ENCODE peak calls at places on chromosome 17, in four cellular contexts. A is mucosa of gallbladder; D is lower leg skin; C is CD4-positive, CD25-positive, alpha-beta regulatory T cell. T is an unnamed sample.

GRCh38 chr17:79541451-79541850 is 69.4 kb downstream of the RBFOX3 start:
- DNase-seq in D (no peak), A (no peak), C (no peak), T (no peak)

GRCh38 chr17:39739885-39740356 is 2.2 kb downstream of the GRB7 start:
- DNase-seq in D (no peak), C (no peak), A (no peak), T (no peak)

GRCh38 chr17:33127706-33128105 is 136.1 kb downstream of the SPACA3 start:
- DNase-seq in A (no peak), D (peak), C (no peak), T (no peak)

GRCh38 chr17:61454095-61454931 is 2.1 kb downstream of the TBX4 start:
- DNase-seq in D (no peak), A (no peak), C (no peak), T (no peak)

GRCh38 chr17:44241104-44241503 is 21.6 kb upstream of the UBTF start:
- DNase-seq in A (no peak), D (no peak), C (no peak), T (no peak)

GRCh38 chr17:59361916-59362810 is 30.7 kb downstream of the YPEL2 start:
- DNase-seq in D (no peak), C (peak), A (peak), T (no peak)

GRCh38 chr17:1695365-1695764 is 10.7 kb upstream of the PRPF8 start:
- DNase-seq in D (no peak), A (no peak), C (no peak), T (peak)

GRCh38 chr17:8904201-8904600 is 36.7 kb upstream of the PIK3R6 start:
- DNase-seq in C (no peak), D (no peak), A (no peak), T (no peak)

GRCh38 chr17:5629133-5629532 is 44.8 kb upstream of the NLRP1 start:
- DNase-seq in D (no peak), C (no peak), A (no peak), T (no peak)

GRCh38 chr17:75588546-75589016 is 981 bp downstream of the MYO15B start:
- DNase-seq in C (no peak), A (peak), D (peak), T (no peak)

GRCh38 chr17:38925263-38925995 is at the start of gene LASP1NB:
- DNase-seq in C (peak), D (no peak), A (peak), T (no peak)

GRCh38 chr17:7932483-7932891 is 481 bp downstream of the CNTROB start:
- DNase-seq in D (no peak), C (peak), A (peak), T (no peak)

GRCh38 chr17:4043862-4044261 is 79.6 kb upstream of the ATP2A3 start:
- DNase-seq in C (peak), A (peak), D (no peak), T (no peak)

GRCh38 chr17:35294756-35295155 is 51.9 kb downstream of the SLFN5 start:
- DNase-seq in D (no peak), A (no peak), C (no peak), T (no peak)

GRCh38 chr17:50986989-50987660 is 121.0 kb upstream of the TOB1 start:
- DNase-seq in C (no peak), A (no peak), D (no peak), T (no peak)

GRCh38 chr17:27352481-27353460 is 58.9 kb downstream of the WSB1 start:
- DNase-seq in A (no peak), D (no peak), C (no peak), T (no peak)

GRCh38 chr17:4136373-4136772 is 6.5 kb downstream of the ZZEF1 start:
- DNase-seq in D (peak), C (no peak), A (no peak), T (no peak)

GRCh38 chr17:66915204-66915611 is 49.3 kb upstream of the CACNG4 start:
- DNase-seq in D (no peak), C (peak), A (peak), T (no peak)

GRCh38 chr17:44878627-44879221 is 20.5 kb downstream of the EFTUD2 start:
- DNase-seq in D (no peak), C (peak), A (peak), T (no peak)

GRCh38 chr17:50866261-50866949 is at the start of gene TOB1:
- DNase-seq in D (peak), C (peak), A (peak), T (peak)

GRCh38 chr17:45171338-45172231 is 9.9 kb downstream of the HEXIM2 start:
- DNase-seq in D (peak), A (peak), C (no peak), T (no peak)

GRCh38 chr17:10713336-10713735 is 15.9 kb downstream of the ADPRM start:
- DNase-seq in C (no peak), A (no peak), D (no peak), T (no peak)

GRCh38 chr17:49108318-49108717 is 24.3 kb upstream of the B4GALNT2 start:
- DNase-seq in A (peak), D (no peak), C (no peak), T (no peak)

GRCh38 chr17:76843703-76844484 is 24.3 kb upstream of the MGAT5B start:
- DNase-seq in C (no peak), A (no peak), D (no peak), T (no peak)

GRCh38 chr17:7313028-7313889 is 1.9 kb downstream of the GPS2 start:
- DNase-seq in C (no peak), A (no peak), D (no peak), T (no peak)

GRCh38 chr17:62859146-62859545 is 51.0 kb upstream of the MARCHF10 start:
- DNase-seq in A (no peak), D (peak), C (no peak), T (no peak)

GRCh38 chr17:72510454-72511016 is 389.7 kb downstream of the SOX9 start:
- DNase-seq in A (no peak), D (no peak), C (no peak), T (no peak)

GRCh38 chr17:82217530-82218204 is 5.0 kb upstream of the CCDC57 start:
- DNase-seq in C (no peak), D (no peak), A (no peak), T (no peak)

GRCh38 chr17:61002316-61002736 is 324.7 kb downstream of the BCAS3 start:
- DNase-seq in C (peak), A (no peak), D (no peak), T (no peak)

GRCh38 chr17:39027037-39027436 is 59.8 kb upstream of the FBXO47 start:
- DNase-seq in D (peak), A (peak), C (no peak), T (peak)

GRCh38 chr17:82320956-82321927 is 3.8 kb upstream of the CD7 start:
- DNase-seq in D (no peak), C (peak), A (no peak), T (peak)

GRCh38 chr17:29764748-29765147 is 142.0 kb upstream of the CORO6 start:
- DNase-seq in D (no peak), C (no peak), A (no peak), T (no peak)

GRCh38 chr17:42980766-42981397 is 517 bp downstream of the RUNDC1 start:
- DNase-seq in C (peak), D (no peak), A (peak), T (peak)

T was measured in GM12891.